ENCODE peak calls at places on chromosome X, in seven cellular contexts. F is GF-D8; L is NCI-H2107; K is stimulated activated CD4-positive, alpha-beta T cell treated with anti-CD3 and anti-CD28 coated beads, Interleukin-15, amount 100 ng/mL, for 48 hours; O is activated CD4-positive, alpha-beta T cell treated with anti-CD3 and anti-CD28 coated beads, Interleukin-2, amount 50 U/mL, for 48 hours; R is activated CD8-positive, alpha-beta memory T cell treated with anti-CD3 and anti-CD28 coated beads for 4 hours; E is left ventricle myocardium superior. V is an unnamed sample.

GRCh38 chrX:94058728-94059382 is 384.8 kb downstream of the FAM133A start:
- DNase-seq in F (no peak), L (no peak), K (no peak), O (peak), R (no peak), E (no peak), V (peak)

GRCh38 chrX:23292979-23293651 is 41.5 kb upstream of the PTCHD1 start:
- DNase-seq in F (no peak), L (no peak), K (no peak), O (no peak), R (no peak), E (no peak), V (no peak)

GRCh38 chrX:115047715-115048114 is 30.3 kb upstream of the IL13RA2 start:
- DNase-seq in F (no peak), L (no peak), K (no peak), O (no peak), R (no peak), E (no peak), V (no peak)

GRCh38 chrX:48648299-48648698 is 35.3 kb upstream of the WAS start:
- DNase-seq in F (peak), L (no peak), K (peak), O (peak), R (peak), E (peak), V (peak)

GRCh38 chrX:54248309-54248708 is 65.3 kb upstream of the FAM120C start:
- DNase-seq in F (no peak), L (no peak), K (no peak), O (no peak), R (no peak), E (no peak), V (no peak)

GRCh38 chrX:74251006-74251930 is 52.7 kb upstream of the ZCCHC13 start:
- DNase-seq in F (peak), L (no peak), K (no peak), O (no peak), R (no peak), E (no peak), V (no peak)

GRCh38 chrX:14027031-14027430 is 2.7 kb downstream of the GEMIN8 start:
- DNase-seq in F (no peak), L (no peak), K (no peak), O (peak), R (no peak), E (peak), V (no peak)

GRCh38 chrX:153445106-153445855 is 575 bp downstream of the TREX2 start:
- DNase-seq in F (no peak), L (no peak), K (no peak), O (no peak), R (no peak), E (no peak), V (no peak)

GRCh38 chrX:54482839-54483593 is 13.0 kb downstream of the FGD1 start:
- DNase-seq in F (no peak), L (no peak), K (no peak), O (no peak), R (no peak), E (peak), V (no peak)

GRCh38 chrX:107861056-107861455 is 35.4 kb downstream of the MID2 start:
- DNase-seq in F (no peak), L (no peak), K (no peak), O (no peak), R (no peak), E (no peak), V (no peak)

GRCh38 chrX:154020500-154021115 is 906 bp upstream of the IRAK1 start:
- DNase-seq in F (no peak), L (no peak), K (no peak), O (no peak), R (no peak), E (no peak), V (no peak)

GRCh38 chrX:39242187-39242586 is 440.9 kb downstream of the MID1IP1 start:
- DNase-seq in F (no peak), L (peak), K (no peak), O (no peak), R (no peak), E (no peak), V (peak)

GRCh38 chrX:19682712-19683331 is 167.5 kb upstream of the MAP3K15 start:
- DNase-seq in F (no peak), L (peak), K (peak), O (peak), R (peak), E (peak), V (peak)

V was measured in adrenal gland.